ENCODE peak calls at places on chromosomes 7 and 10, in four cellular contexts. A is IMR-90, I is NCI-H774, E is bronchial epithelial cell. L is an unnamed sample.

GRCh38 chr10:13924020-13924725 is 337.4 kb downstream of the PRPF18 start:
- DNase-seq in I (no peak), A (peak; percentile 96), E (peak; percentile 88), L (no peak)

GRCh38 chr7:131225619-131226101 is 102.0 kb upstream of the MKLN1 start:
- DNase-seq in E (peak; percentile 29), A (peak; percentile 61), I (no peak), L (no peak)

GRCh38 chr10:132916956-132917666 is 25.3 kb downstream of the CFAP46 start:
- DNase-seq in I (no peak), E (no peak), A (no peak), L (no peak)

GRCh38 chr7:75987805-75988630 is 6.4 kb downstream of the TMEM120A start:
- DNase-seq in I (no peak), E (no peak), A (no peak), L (no peak)

GRCh38 chr7:8973601-8974000 is 540.2 kb downstream of the NXPH1 start:
- DNase-seq in I (no peak), A (no peak), E (no peak), L (no peak)

GRCh38 chr7:3138992-3139391 is 95.3 kb upstream of the CARD11 start:
- DNase-seq in I (no peak), A (no peak), E (no peak), L (no peak)

GRCh38 chr7:82247814-82248433 is 195.7 kb downstream of the CACNA2D1 start:
- DNase-seq in I (no peak), E (peak; percentile 26), A (peak; percentile 7), L (no peak)

GRCh38 chr7:124369310-124369709 is 336.4 kb upstream of the TMEM229A start:
- DNase-seq in A (no peak), I (no peak), E (no peak), L (peak; percentile 54)

GRCh38 chr10:22334414-22335203 is 10.7 kb upstream of the SPAG6 start:
- DNase-seq in I (no peak), A (no peak), E (no peak), L (peak; percentile 62)

GRCh38 chr7:103025341-103025740 is 49.3 kb downstream of the FBXL13 start:
- DNase-seq in I (no peak), E (no peak), A (no peak), L (no peak)

GRCh38 chr7:141866974-141867373 is 25.7 kb upstream of the PRSS37 start:
- DNase-seq in I (no peak), E (peak; percentile 76), A (no peak), L (no peak)

GRCh38 chr7:128884561-128885369 is 22.1 kb downstream of the ATP6V1F start:
- DNase-seq in I (no peak), A (no peak), E (no peak), L (peak; percentile 57)

GRCh38 chr7:101736077-101736476 is 81.3 kb upstream of the CUX1 start:
- DNase-seq in A (no peak), I (no peak), E (no peak), L (no peak)

GRCh38 chr7:79453558-79454324 is at the start of gene MAGI2:
- DNase-seq in E (peak; percentile 20), A (peak; percentile 84), I (no peak), L (peak; percentile 91)

GRCh38 chr7:375901-376305 is 85.9 kb downstream of the FOXL3 start:
- DNase-seq in I (no peak), A (no peak), E (no peak), L (no peak)

GRCh38 chr7:131583430-131583829 is 27.0 kb upstream of the PODXL start:
- DNase-seq in E (no peak), I (no peak), A (no peak), L (no peak)

GRCh38 chr10:10658157-10658556 is 359.5 kb upstream of the CELF2 start:
- DNase-seq in E (peak; percentile 62), I (no peak), A (peak; percentile 43), L (no peak)

GRCh38 chr10:93421426-93421825 is 60.7 kb downstream of the MYOF start:
- DNase-seq in I (no peak), A (no peak), E (no peak), L (peak; percentile 51)

GRCh38 chr10:66629976-66630375 is 295.9 kb upstream of the LRRTM3 start:
- DNase-seq in I (no peak), E (peak; percentile 52), A (peak; percentile 3), L (no peak)

GRCh38 chr7:18087031-18087686 is 59.5 kb upstream of the PRPS1L1 start:
- DNase-seq in E (no peak), A (no peak), I (no peak), L (peak; percentile 61)

GRCh38 chr7:50174948-50175347 is 81.9 kb upstream of the ZPBP start:
- DNase-seq in A (no peak), I (no peak), E (no peak), L (no peak)

GRCh38 chr7:152761116-152761748 is 1.7 kb downstream of the ACTR3B start:
- DNase-seq in E (peak; percentile 52), I (no peak), A (peak; percentile 73), L (no peak)

GRCh38 chr10:88195841-88196240 is 332.4 kb downstream of the PTEN start:
- DNase-seq in I (no peak), E (no peak), A (no peak), L (no peak)

GRCh38 chr7:92391071-92391470 is 56.2 kb upstream of the GATAD1 start:
- DNase-seq in E (no peak), I (no peak), A (no peak), L (peak; percentile 92)

GRCh38 chr7:130959743-130960207 is 225.8 kb upstream of the KLF14 start:
- DNase-seq in E (no peak), A (peak; percentile 85), I (no peak), L (no peak)

GRCh38 chr7:311131-311680 is 21.2 kb downstream of the FOXL3 start:
- DNase-seq in I (no peak), A (no peak), E (no peak), L (no peak)

GRCh38 chr7:27242580-27243339 is at the start of gene EVX1:
- DNase-seq in I (no peak), A (peak; percentile 8), E (no peak), L (peak; percentile 86)

GRCh38 chr10:109393425-109393824 is 529.9 kb downstream of the XPNPEP1 start:
- DNase-seq in E (no peak), A (no peak), I (no peak), L (peak; percentile 75)

GRCh38 chr10:28559661-28560060 is 26.7 kb downstream of the WAC start:
- DNase-seq in E (peak; percentile 82), I (no peak), A (no peak), L (no peak)

GRCh38 chr7:81770823-81771222 is 976 bp upstream of the HGF start:
- DNase-seq in A (no peak), I (no peak), E (peak; percentile 19), L (no peak)

GRCh38 chr7:128203710-128204214 is 37.3 kb upstream of the LEP start:
- DNase-seq in E (no peak), I (no peak), A (peak; percentile 35), L (peak; percentile 29)

GRCh38 chr10:86362129-86362527 is 4.5 kb downstream of the GRID1 start:
- DNase-seq in E (no peak), I (no peak), A (no peak), L (peak; percentile 34)

GRCh38 chr10:89245802-89246201 is 5.8 kb downstream of the LIPA start:
- DNase-seq in I (no peak), E (no peak), A (no peak), L (no peak)

GRCh38 chr10:101851411-101852116 is 8.0 kb upstream of the KCNIP2 start:
- DNase-seq in A (peak; percentile 41), E (no peak), I (no peak), L (no peak)

GRCh38 chr7:105932835-105933477 is 30.1 kb upstream of the CDHR3 start:
- DNase-seq in I (no peak), A (peak; percentile 67), E (peak; percentile 10), L (no peak)

GRCh38 chr10:73744690-73744994 is 470 bp downstream of the SEC24C start:
- DNase-seq in A (peak; percentile 58), E (peak; percentile 50), I (peak; percentile 31), L (no peak)

GRCh38 chr10:133422821-133423771 is 1.3 kb downstream of the SPRN start:
- DNase-seq in A (no peak), I (no peak), E (no peak), L (peak; percentile 51)

GRCh38 chr10:104642311-104643022 is 1.4 kb downstream of the SORCS3 start:
- DNase-seq in I (peak; percentile 57), E (peak; percentile 10), A (no peak), L (peak; percentile 92)

GRCh38 chr10:101358706-101359300 is 4.8 kb downstream of the BTRC start:
- DNase-seq in E (peak; percentile 38), A (peak; percentile 95), I (no peak), L (no peak)